ENCODE peak calls at places on chromosomes 3 and 15, in ten cellular contexts. S is tibial nerve, Y is ovary, Z is transverse colon, J is K562, D is suprapubic skin, L is stomach, A is upper lobe of left lung, G is GM12878, O is HepG2. R is an unnamed sample.

GRCh38 chr15:62647195-62647865 is 395.2 kb upstream of the TPM1 start:
- DNase-seq in S (no peak), Y (no peak), Z (peak; percentile 70), J (peak; percentile 34), D (no peak), L (peak; percentile 55), A (peak; percentile 54), G (no peak), O (peak; percentile 61), R (no peak)

GRCh38 chr3:134486577-134487041 is 752 bp downstream of the CEP63 start:
- DNase-seq in S (no peak), Y (no peak), Z (no peak), J (peak; percentile 32), D (no peak), L (no peak), A (no peak), G (no peak), O (no peak), R (no peak)

GRCh38 chr3:70360985-70361384 is 48.5 kb upstream of the MDFIC2 start:
- DNase-seq in S (no peak), Y (no peak), Z (no peak), J (no peak), D (no peak), L (no peak), A (no peak), G (peak; percentile 19), O (no peak), R (no peak)

GRCh38 chr15:81235276-81235675 is 38.6 kb downstream of the IL16 start:
- DNase-seq in S (no peak), Y (no peak), Z (no peak), J (no peak), D (no peak), L (no peak), A (no peak), G (no peak), O (no peak), R (no peak)

GRCh38 chr15:40266828-40267304 is 16.0 kb downstream of the ANKRD63 start:
- DNase-seq in S (no peak), Y (peak; percentile 69), Z (peak; percentile 45), J (peak; percentile 86), D (no peak), L (peak; percentile 57), A (peak; percentile 92), G (no peak), O (peak; percentile 21), R (peak; percentile 93)

GRCh38 chr15:83654379-83655236 is 685 bp downstream of the ADAMTSL3 start:
- DNase-seq in S (no peak), Y (no peak), Z (no peak), J (no peak), D (no peak), L (peak; percentile 28), A (no peak), G (no peak), O (no peak), R (peak; percentile 82)

GRCh38 chr3:60081381-60082095 is 1031.7 kb upstream of the CFAP20DC start:
- DNase-seq in S (no peak), Y (no peak), Z (no peak), J (no peak), D (no peak), L (no peak), A (no peak), G (peak; percentile 20), O (no peak), R (no peak)

GRCh38 chr3:94036909-94037507 is 8.6 kb upstream of the STX19 start:
- DNase-seq in S (no peak), Y (no peak), Z (no peak), J (peak; percentile 25), D (no peak), L (no peak), A (no peak), G (no peak), O (peak; percentile 29), R (no peak)

GRCh38 chr3:184379375-184380209 is at the start of gene CHRD:
- DNase-seq in S (no peak), Y (peak; percentile 59), Z (no peak), J (no peak), D (peak; percentile 74), L (no peak), A (no peak), G (no peak), O (no peak), R (peak; percentile 81)
- H3K27me3 ChIP-seq in S (no peaks in the 10 kb centered on the region), Y (no peaks in the 10 kb centered on the region), Z (peaks cover 63% of the 10 kb centered on the region), J (peaks cover 36% of the 10 kb centered on the region), D (peaks cover 33% of the 10 kb centered on the region), L (no peaks in the 10 kb centered on the region), A (peaks cover 24% of the 10 kb centered on the region), G (peaks cover 17% of the 10 kb centered on the region), O (no peaks in the 10 kb centered on the region), R (peaks cover 3% of the 10 kb centered on the region)

GRCh38 chr3:29280675-29281264 is at the start of gene RBMS3:
- DNase-seq in S (peak; percentile 80), Y (peak; percentile 90), Z (peak; percentile 75), J (no peak), D (peak; percentile 89), L (peak; percentile 58), A (peak; percentile 84), G (peak; percentile 45), O (no peak), R (peak; percentile 97)
- TF ChIP-seq EP300 in S (peak; percentile 94), Y (no peak), Z (no peak), J (no peak), D (no peak), L (no peak), A (no peak), G (no peak), O (no peak), R (no peak)

GRCh38 chr3:4908066-4908768 is 71.0 kb upstream of the BHLHE40 start:
- DNase-seq in S (no peak), Y (no peak), Z (no peak), J (no peak), D (no peak), L (no peak), A (no peak), G (no peak), O (no peak), R (no peak)

GRCh38 chr3:4907647-4908046 is 71.6 kb upstream of the BHLHE40 start:
- DNase-seq in S (no peak), Y (no peak), Z (no peak), J (no peak), D (no peak), L (no peak), A (no peak), G (no peak), O (no peak), R (no peak)

GRCh38 chr3:4904801-4905695 is 74.2 kb upstream of the BHLHE40 start:
- DNase-seq in S (no peak), Y (no peak), Z (peak; percentile 34), J (peak; percentile 25), D (no peak), L (no peak), A (no peak), G (no peak), O (no peak), R (no peak)

GRCh38 chr3:4907050-4907449 is 72.2 kb upstream of the BHLHE40 start:
- DNase-seq in S (no peak), Y (no peak), Z (no peak), J (no peak), D (no peak), L (no peak), A (no peak), G (no peak), O (no peak), R (no peak)

DNA sequence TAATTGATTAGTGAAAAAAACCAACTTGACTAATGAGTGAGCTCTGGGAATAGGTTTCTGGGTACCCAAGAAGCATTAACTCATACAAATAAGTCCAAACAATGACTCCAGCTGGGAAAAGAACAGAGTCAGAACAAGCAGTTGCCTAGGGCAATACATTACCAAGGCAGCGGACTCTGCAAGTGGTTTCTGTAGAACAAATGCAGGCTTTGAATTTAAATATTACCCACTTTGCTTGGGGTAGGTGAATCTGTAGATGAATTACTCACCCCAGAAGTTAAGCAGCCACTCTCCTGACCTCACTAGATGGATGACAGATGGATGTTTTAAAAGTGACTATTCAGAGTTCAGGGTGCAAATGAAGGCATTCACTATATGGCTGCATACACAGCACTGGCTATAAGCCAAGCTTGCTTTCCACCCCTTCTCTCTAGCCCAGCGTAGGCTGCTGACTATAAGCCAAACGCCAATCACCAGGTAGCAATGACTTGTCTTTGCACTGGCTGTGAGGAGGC is 73.1 kb upstream of the BHLHE40 start:
- DNase-seq in S (no peak), Y (no peak), Z (no peak), J (peak; percentile 70), D (no peak), L (no peak), A (no peak), G (no peak), O (no peak), R (no peak)
- H3K27me3 ChIP-seq in S (no peaks in the 10 kb centered on the region), Y (no peaks in the 10 kb centered on the region), Z (no peaks in the 10 kb centered on the region), J (no peaks in the 10 kb centered on the region), D (no peaks in the 10 kb centered on the region), L (no peaks in the 10 kb centered on the region), A (no peaks in the 10 kb centered on the region), G (no peaks in the 10 kb centered on the region), O (no peaks in the 10 kb centered on the region), R (no peaks in the 10 kb centered on the region)

DNA sequence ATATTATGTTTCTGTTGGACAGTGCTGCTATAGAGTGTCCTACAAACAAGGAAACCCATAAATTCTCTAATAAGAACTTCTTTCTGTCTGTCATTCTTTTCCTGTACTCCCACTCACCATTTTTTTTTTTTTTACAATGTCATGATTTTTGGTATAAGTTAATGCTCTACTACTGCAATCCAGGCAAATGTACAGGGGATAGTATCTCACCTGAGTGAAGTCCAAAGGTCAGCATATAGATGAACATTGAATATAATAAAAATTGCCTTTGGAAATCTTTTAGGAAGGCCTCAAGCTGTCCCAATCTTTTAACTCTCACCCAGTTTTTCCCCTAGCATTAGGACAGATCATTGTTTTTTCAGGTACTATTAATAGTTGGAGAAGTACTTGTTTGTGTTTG is 21.3 kb upstream of the RAB11A start:
- DNase-seq in S (no peak), Y (no peak), Z (no peak), J (no peak), D (no peak), L (no peak), A (no peak), G (no peak), O (no peak), R (no peak)
- TF ChIP-seq EP300 in S (no peak), Y (no peak), Z (no peak), J (no peak), D (no peak), L (no peak), A (no peak), G (no peak), O (no peak), R (no peak)

R was measured in sigmoid colon.